ENCODE peak calls at places on chromosome 4, in five cellular contexts. P is heart right ventricle, Z is colonic mucosa, L is MCF 10A, H is GM20000. F is an unnamed sample.

GRCh38 chr4:74320559-74321118 is 12.4 kb downstream of the EPGN start:
- DNase-seq in P (no peak), Z (peak), L (peak), H (peak), F (no peak)

GRCh38 chr4:83208776-83209365 is 75.7 kb downstream of the COQ2 start:
- DNase-seq in P (no peak), Z (peak), L (peak), H (no peak), F (no peak)

GRCh38 chr4:11505225-11505971 is 76.7 kb upstream of the HS3ST1 start:
- DNase-seq in P (no peak), Z (peak), L (peak), H (no peak), F (no peak)

GRCh38 chr4:166174717-166175510 is 301.9 kb downstream of the TLL1 start:
- DNase-seq in P (no peak), Z (no peak), L (peak), H (no peak), F (no peak)

GRCh38 chr4:147518846-147519767 is 38.2 kb downstream of the EDNRA start:
- DNase-seq in P (no peak), Z (peak), L (peak), H (peak), F (peak)

GRCh38 chr4:160423879-160424451 is 1321.1 kb downstream of the RAPGEF2 start:
- DNase-seq in P (no peak), Z (no peak), L (peak), H (no peak), F (no peak)

GRCh38 chr4:101200561-101200960 is 146.8 kb downstream of the PPP3CA start:
- DNase-seq in P (no peak), Z (no peak), L (peak), H (no peak), F (no peak)

GRCh38 chr4:101967697-101968346 is 177.3 kb downstream of the BANK1 start:
- DNase-seq in P (no peak), Z (no peak), L (peak), H (no peak), F (no peak)

GRCh38 chr4:23887989-23888388 is 1.9 kb downstream of the PPARGC1A start:
- DNase-seq in P (peak), Z (no peak), L (no peak), H (no peak), F (no peak)

GRCh38 chr4:138308421-138308820 is 66.3 kb upstream of the SLC7A11 start:
- DNase-seq in P (no peak), Z (no peak), L (peak), H (no peak), F (no peak)

GRCh38 chr4:74794341-74794801 is at the start of gene BTC:
- DNase-seq in P (peak), Z (peak), L (peak), H (no peak), F (peak)

GRCh38 chr4:71287305-71287704 is 51.5 kb upstream of the SLC4A4 start:
- DNase-seq in P (no peak), Z (no peak), L (no peak), H (no peak), F (no peak)

GRCh38 chr4:42371306-42372063 is 25.8 kb upstream of the SHISA3 start:
- DNase-seq in P (no peak), Z (no peak), L (peak), H (peak), F (no peak)

GRCh38 chr4:156113138-156113537 is 159.5 kb upstream of the CTSO start:
- DNase-seq in P (no peak), Z (no peak), L (peak), H (no peak), F (no peak)
- TF ChIP-seq CTCF in P (no peak), Z (no peak), L (peak), H (no peak), F (no peak)

DNA sequence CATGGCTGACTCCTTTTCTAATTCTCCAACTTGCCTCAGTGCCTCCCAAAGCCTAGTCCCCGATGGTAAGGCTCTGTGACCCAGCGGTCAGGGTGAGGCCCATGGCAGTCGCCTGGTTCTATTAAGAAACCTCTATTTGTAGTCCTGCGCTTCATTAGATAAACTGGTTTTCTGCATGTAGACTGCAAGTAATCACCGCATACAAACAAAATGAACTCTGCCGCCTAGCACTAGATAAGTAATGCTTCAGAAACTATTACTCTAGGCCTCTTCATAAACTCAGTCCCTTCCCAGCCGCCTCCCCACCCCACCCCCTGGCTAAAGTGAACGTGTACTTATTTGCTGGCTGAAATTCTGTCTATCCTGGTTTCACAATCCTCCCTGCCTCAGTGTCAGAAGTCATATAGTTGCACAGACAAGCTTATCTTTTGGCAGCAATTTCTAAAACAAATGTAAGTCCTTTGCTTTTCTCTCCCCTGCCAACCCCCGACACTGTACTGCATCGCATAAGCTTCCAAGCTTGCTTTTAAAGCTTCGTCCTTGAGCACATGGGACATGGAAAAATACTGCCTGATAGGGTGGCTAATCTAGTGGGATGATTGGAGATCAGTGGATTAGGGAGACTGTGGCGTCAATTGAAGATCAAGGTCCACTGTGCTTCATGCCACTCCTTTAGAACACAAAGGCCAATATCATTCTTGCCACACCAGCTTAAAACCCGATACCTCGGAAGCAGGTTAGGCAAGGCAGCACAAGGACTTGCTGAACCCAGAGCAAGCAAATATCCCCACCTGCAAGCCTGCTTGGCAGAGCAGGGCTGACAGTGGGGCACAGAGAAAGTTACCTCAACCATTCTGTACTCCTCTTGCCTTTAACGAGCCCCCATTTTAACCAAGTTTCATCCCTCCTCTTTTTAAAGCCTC is 125.8 kb downstream of the IRF2 start:
- DNase-seq in P (peak), Z (peak), L (no peak), H (no peak), F (no peak)
- TF ChIP-seq CTCF in P (no peak), Z (no peak), L (no peak), H (no peak), F (no peak)

DNA sequence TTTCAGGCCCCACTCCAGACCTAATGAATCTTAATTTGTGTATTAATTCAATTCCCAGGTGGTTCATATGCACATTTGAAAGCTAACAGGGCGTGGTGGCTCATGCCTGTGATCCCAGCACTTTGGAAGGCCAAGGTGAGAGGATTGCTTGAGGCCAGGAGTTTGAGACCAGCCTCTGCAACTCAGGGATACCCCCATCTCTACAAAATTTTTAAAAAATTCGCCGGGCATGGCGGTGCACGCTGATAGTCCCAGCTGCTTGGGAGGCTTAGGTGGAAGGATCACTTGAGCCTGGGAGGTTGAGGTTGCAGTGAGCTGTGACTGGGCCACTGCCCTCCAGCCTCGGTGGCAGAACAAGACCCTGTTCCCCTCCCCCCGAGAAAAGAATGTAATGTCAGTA is 31.2 kb downstream of the ADD1 start:
- DNase-seq in P (no peak), Z (no peak), L (no peak), H (no peak), F (no peak)
- TF ChIP-seq CTCF in P (no peak), Z (no peak), L (no peak), H (no peak), F (no peak)

GRCh38 chr4:16243285-16243684 is 17.0 kb upstream of the TAPT1 start:
- DNase-seq in P (no peak), Z (no peak), L (no peak), H (no peak), F (no peak)
- TF ChIP-seq CTCF in P (no peak), Z (no peak), L (no peak), H (no peak), F (no peak)

DNA sequence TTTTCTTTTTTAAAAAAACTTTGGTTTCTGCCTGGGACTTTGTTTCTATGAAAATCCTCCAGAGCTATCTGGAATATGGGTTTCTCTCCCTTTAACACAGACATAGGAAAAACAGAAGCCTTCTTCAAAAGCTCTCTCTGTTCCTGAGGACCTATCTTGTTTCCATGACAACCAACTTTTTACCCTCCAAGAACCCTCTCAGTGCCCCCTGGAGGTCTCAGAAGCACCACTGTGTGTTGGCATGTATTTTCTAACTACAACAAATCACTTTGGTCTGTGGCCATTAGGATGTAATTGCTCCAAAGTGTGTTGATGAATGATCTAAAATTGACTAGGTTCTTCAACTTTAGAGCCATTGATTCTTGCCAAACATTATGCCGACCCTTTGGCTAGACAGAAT is 1331.6 kb downstream of the ADGRL3 start:
- DNase-seq in P (no peak), Z (no peak), L (no peak), H (no peak), F (no peak)
- TF ChIP-seq CTCF in P (no peak), Z (no peak), L (no peak), H (no peak), F (no peak)

GRCh38 chr4:173834151-173834550 is 304.1 kb upstream of the HAND2 start:
- DNase-seq in P (no peak), Z (no peak), L (no peak), H (no peak), F (no peak)
- TF ChIP-seq CTCF in P (no peak), Z (no peak), L (no peak), H (no peak), F (no peak)

GRCh38 chr4:26404597-26405323 is 83.9 kb downstream of the RBPJ start:
- DNase-seq in P (no peak), Z (no peak), L (no peak), H (no peak), F (no peak)
- TF ChIP-seq CTCF in P (no peak), Z (no peak), L (no peak), H (no peak), F (no peak)

GRCh38 chr4:165009493-165010227 is 22.1 kb upstream of the TRIM60 start:
- DNase-seq in P (no peak), Z (no peak), L (no peak), H (no peak), F (no peak)
- TF ChIP-seq CTCF in P (no peak), Z (no peak), L (no peak), H (no peak), F (no peak)

GRCh38 chr4:53709693-53710092 is 118.4 kb upstream of the LNX1 start:
- DNase-seq in P (no peak), Z (no peak), L (no peak), H (no peak), F (no peak)
- TF ChIP-seq CTCF in P (no peak), Z (no peak), L (peak), H (no peak), F (no peak)

F was measured in nephron progenitor cell.